ENCODE peak calls at places on chromosomes 4 and X, in seven cellular contexts. O is left ventricle myocardium inferior, H is cardiac fibroblast, J is suprapubic skin, I is tibial artery, Q is AG04449, F is ovary. K is an unnamed sample.

GRCh38 chrX:115679460-115679859 is 118.5 kb downstream of the PLS3 start:
- DNase-seq in O (no peak), H (peak; percentile 46), J (no peak), I (no peak), Q (no peak), F (no peak), K (no peak)

GRCh38 chr4:162727232-162727631 is 439.5 kb downstream of the NAF1 start:
- DNase-seq in O (no peak), H (no peak), J (no peak), I (no peak), Q (no peak), F (no peak), K (no peak)

GRCh38 chrX:153004780-153005179 is 10.9 kb upstream of the PNMA5 start:
- DNase-seq in O (no peak), H (no peak), J (no peak), I (no peak), Q (no peak), F (no peak), K (no peak)

GRCh38 chr4:36235306-36235705 is 9.0 kb downstream of the ARAP2 start:
- DNase-seq in O (no peak), H (no peak), J (no peak), I (no peak), Q (no peak), F (no peak), K (no peak)

GRCh38 chr4:113222431-113222979 is 173.1 kb downstream of the ANK2 start:
- DNase-seq in O (no peak), H (peak; percentile 36), J (no peak), I (no peak), Q (no peak), F (no peak), K (no peak)

GRCh38 chr4:151692821-151693504 is 67.8 kb downstream of the GATB start:
- DNase-seq in O (no peak), H (no peak), J (no peak), I (no peak), Q (no peak), F (no peak), K (no peak)

GRCh38 chr4:76950846-76951321 is 1.3 kb downstream of the SEPTIN11 start:
- DNase-seq in O (no peak), H (peak; percentile 59), J (no peak), I (no peak), Q (no peak), F (no peak), K (no peak)

GRCh38 chrX:7552758-7553157 is 290.2 kb upstream of the VCX start:
- DNase-seq in O (no peak), H (peak; percentile 0), J (no peak), I (no peak), Q (no peak), F (no peak), K (no peak)

GRCh38 chr4:112063260-112063659 is 82.0 kb upstream of the FAM241A start:
- DNase-seq in O (no peak), H (peak; percentile 17), J (no peak), I (no peak), Q (no peak), F (no peak), K (no peak)

GRCh38 chrX:65600106-65600505 is 65.5 kb upstream of the LAS1L start:
- DNase-seq in O (no peak), H (no peak), J (no peak), I (no peak), Q (no peak), F (no peak), K (no peak)

GRCh38 chr4:16824278-16824806 is 74.1 kb downstream of the LDB2 start:
- DNase-seq in O (no peak), H (no peak), J (no peak), I (no peak), Q (no peak), F (no peak), K (no peak)

GRCh38 chr4:177728361-177729152 is 286.3 kb upstream of the AGA start:
- DNase-seq in O (no peak), H (no peak), J (no peak), I (no peak), Q (no peak), F (no peak), K (no peak)

GRCh38 chr4:2750719-2751605 is 5.2 kb downstream of the TNIP2 start:
- DNase-seq in O (no peak), H (no peak), J (no peak), I (no peak), Q (no peak), F (no peak), K (no peak)

GRCh38 chr4:153564630-153565525 is 98.7 kb downstream of the TMEM131L start:
- DNase-seq in O (no peak), H (peak; percentile 59), J (no peak), I (no peak), Q (no peak), F (peak; percentile 29), K (no peak)

GRCh38 chrX:45668686-45669443 is 468.2 kb upstream of the DIPK2B start:
- DNase-seq in O (no peak), H (peak; percentile 94), J (no peak), I (no peak), Q (peak; percentile 79), F (no peak), K (no peak)

DNA sequence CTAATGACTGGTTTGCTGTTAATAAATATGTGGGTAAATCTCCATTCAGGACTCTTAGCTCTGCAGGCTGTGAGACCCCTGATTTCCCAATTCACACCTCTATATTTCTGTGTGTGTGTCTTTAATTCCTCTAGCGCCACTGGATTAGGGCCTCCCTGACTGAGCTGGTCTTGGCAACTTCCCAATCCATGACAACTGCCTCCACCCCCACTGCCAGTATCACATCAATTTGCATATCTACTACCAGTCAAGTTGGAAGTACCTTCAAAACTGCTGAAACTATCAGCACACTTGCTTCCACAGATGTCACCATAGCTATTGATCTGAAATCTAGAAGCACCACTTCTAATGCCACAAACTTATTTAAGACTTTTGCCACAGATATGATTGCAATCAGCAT is 27.6 kb downstream of the OPRPN start:
- DNase-seq in O (no peak), H (no peak), J (no peak), I (no peak), Q (no peak), F (no peak), K (no peak)
- TF ChIP-seq CTCF in O (no peak), H (no peak), J (no peak), I (no peak), Q (no peak), F (no peak), K (no peak)

DNA sequence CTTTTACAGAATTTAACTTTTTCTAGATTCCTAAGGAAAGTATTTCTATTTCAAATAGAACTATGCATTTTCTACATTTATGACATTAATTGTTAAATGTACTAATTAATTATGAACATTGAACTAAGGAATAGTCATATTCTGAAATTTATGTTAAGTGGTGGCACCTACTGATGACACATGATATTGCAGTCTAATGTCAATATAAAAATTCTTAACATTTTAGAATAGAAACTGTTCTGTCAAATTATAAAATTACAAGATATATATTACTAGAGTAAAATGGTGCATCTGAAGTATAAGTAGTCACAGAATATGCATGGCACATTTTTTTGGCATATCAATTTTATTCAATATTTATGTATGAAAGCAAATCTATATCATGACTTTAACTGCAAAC is 40.2 kb upstream of the NDNF start:
- DNase-seq in O (no peak), H (peak; percentile 7), J (no peak), I (no peak), Q (no peak), F (no peak), K (no peak)
- TF ChIP-seq CTCF in O (peak; percentile 63), H (peak; percentile 39), J (no peak), I (no peak), Q (no peak), F (no peak), K (peak; percentile 82)

DNA sequence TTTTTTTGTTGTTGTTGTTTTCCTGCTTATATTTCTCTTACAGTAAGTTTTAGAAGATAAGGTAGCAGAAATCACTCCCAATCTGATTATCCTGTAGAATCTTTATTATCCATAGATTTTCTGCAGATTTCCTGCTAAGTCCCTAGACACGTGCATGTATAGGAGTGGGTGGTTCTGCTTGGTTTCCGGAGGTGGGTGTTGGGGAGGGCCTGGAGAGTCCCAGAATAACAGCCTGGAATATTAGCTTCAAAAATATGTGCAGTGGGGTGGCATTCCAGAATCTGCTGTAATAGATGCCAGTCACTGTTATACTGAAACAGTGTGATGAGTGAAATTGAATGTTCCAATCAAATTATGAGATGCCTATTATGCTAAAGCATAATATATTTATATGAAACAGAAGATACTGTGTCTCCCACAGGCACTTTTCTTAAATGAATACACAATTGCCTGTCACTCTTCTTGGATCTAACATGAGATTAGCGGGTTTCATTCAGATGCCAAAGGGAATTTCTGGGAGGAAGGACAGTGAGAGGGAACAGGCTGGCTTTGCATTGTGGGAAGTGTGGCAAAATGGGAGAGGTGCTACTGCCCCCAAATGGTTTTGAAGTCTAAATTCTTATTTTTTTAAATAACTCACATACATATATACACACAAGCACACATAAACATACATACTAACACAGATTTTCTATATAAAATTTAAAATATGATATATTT is 37.6 kb downstream of the C4orf50 start:
- DNase-seq in O (no peak), H (peak; percentile 4), J (no peak), I (no peak), Q (no peak), F (no peak), K (no peak)
- TF ChIP-seq CTCF in O (no peak), H (no peak), J (no peak), I (no peak), Q (no peak), F (no peak), K (no peak)

GRCh38 chr4:170022211-170022610 is 4.0 kb downstream of the MFAP3L start:
- DNase-seq in O (no peak), H (no peak), J (no peak), I (no peak), Q (no peak), F (no peak), K (no peak)

GRCh38 chr4:170030121-170030520 is 3.9 kb upstream of the MFAP3L start:
- DNase-seq in O (no peak), H (no peak), J (no peak), I (no peak), Q (no peak), F (no peak), K (no peak)

GRCh38 chr4:170027181-170027829 is 1.1 kb upstream of the MFAP3L start:
- DNase-seq in O (peak; percentile 96), H (peak; percentile 98), J (peak; percentile 96), I (peak; percentile 97), Q (peak; percentile 88), F (peak; percentile 83), K (peak; percentile 95)

GRCh38 chr4:170025523-170026252 is 507 bp downstream of the MFAP3L start:
- DNase-seq in O (no peak), H (peak; percentile 22), J (peak; percentile 69), I (no peak), Q (no peak), F (no peak), K (no peak)

GRCh38 chr4:170026253-170026991 is at the start of gene MFAP3L:
- DNase-seq in O (peak; percentile 90), H (peak; percentile 84), J (peak; percentile 90), I (peak; percentile 94), Q (no peak), F (peak; percentile 72), K (peak; percentile 95)
- TF ChIP-seq CTCF in O (peak; percentile 25), H (no peak), J (no peak), I (peak; percentile 21), Q (peak; percentile 3), F (no peak), K (peak; percentile 43)

GRCh38 chr4:71553605-71554004 is 214.8 kb downstream of the SLC4A4 start:
- DNase-seq in O (no peak), H (peak; percentile 61), J (no peak), I (no peak), Q (no peak), F (no peak), K (no peak)
- TF ChIP-seq CTCF in O (peak; percentile 66), H (peak; percentile 55), J (peak; percentile 6), I (peak; percentile 46), Q (peak; percentile 63), F (no peak), K (peak; percentile 81)

K was measured in chondrocyte.